ENCODE peak calls at places on chromosome 21, in seven cellular contexts. W is effector memory CD8-positive, alpha-beta T cell; C is neural crest cell; X is lower lobe of right lung; S is progenitor cell of endocrine pancreas; P is GOT3; A is retina. R is an unnamed sample.

GRCh38 chr21:36684957-36685714 is 13.8 kb upstream of the SIM2 start:
- DNase-seq in W (no peak), C (no peak), X (no peak), S (no peak), P (no peak), A (no peak), R (no peak)

GRCh38 chr21:41507521-41508414 is at the start of gene TMPRSS2:
- DNase-seq in W (no peak), C (no peak), X (peak), S (peak), P (no peak), A (peak), R (no peak)

GRCh38 chr21:34579411-34579810 is 35.5 kb downstream of the RCAN1 start:
- DNase-seq in W (no peak), C (no peak), X (no peak), S (no peak), P (no peak), A (no peak), R (no peak)

GRCh38 chr21:44347911-44348451 is 5.4 kb upstream of the TRPM2 start:
- DNase-seq in W (no peak), C (no peak), X (peak), S (no peak), P (no peak), A (no peak), R (no peak)

GRCh38 chr21:34132905-34133304 is 59.5 kb downstream of the MRPS6 start:
- DNase-seq in W (no peak), C (no peak), X (no peak), S (no peak), P (no peak), A (no peak), R (no peak)

GRCh38 chr21:44773291-44773932 is 28.2 kb downstream of the UBE2G2 start:
- DNase-seq in W (no peak), C (peak), X (no peak), S (no peak), P (no peak), A (peak), R (no peak)

GRCh38 chr21:39020751-39021474 is 162.3 kb downstream of the PSMG1 start:
- DNase-seq in W (no peak), C (no peak), X (peak), S (no peak), P (no peak), A (no peak), R (no peak)

GRCh38 chr21:42363331-42363730 is 3.0 kb downstream of the TFF1 start:
- DNase-seq in W (no peak), C (no peak), X (no peak), S (no peak), P (no peak), A (no peak), R (no peak)

GRCh38 chr21:34890724-34891609 is 158.1 kb downstream of the RUNX1 start:
- DNase-seq in W (no peak), C (peak), X (peak), S (no peak), P (no peak), A (peak), R (peak)